ENCODE peak calls at places on chromosome 6, in six cellular contexts. W is H1, L is mesenchymal stem cell, F is neuronal stem cell, G is IMR-90, I is trophoblast cell. T is an unnamed sample.

GRCh38 chr6:36221674-36222073 is 25.1 kb downstream of the BRPF3 start:
- DNase-seq in L (no peak), F (no peak), W (no peak), I (no peak), G (no peak), T (no peak)

GRCh38 chr6:34055223-34055933 is 90.5 kb downstream of the GRM4 start:
- DNase-seq in I (peak; percentile 37), W (peak; percentile 87), G (peak; percentile 51), L (peak; percentile 66), F (peak; percentile 73), T (peak; percentile 85)

GRCh38 chr6:32085759-32086458 is 23.2 kb downstream of the TNXB start:
- DNase-seq in L (no peak), W (no peak), F (no peak), I (no peak), G (no peak), T (no peak)

GRCh38 chr6:35023091-35023490 is 118.0 kb downstream of the TCP11 start:
- DNase-seq in F (no peak), L (no peak), I (no peak), W (no peak), G (no peak), T (no peak)

GRCh38 chr6:85620308-85620707 is 22.4 kb downstream of the SYNCRIP start:
- DNase-seq in L (no peak), G (peak; percentile 33), W (no peak), F (no peak), I (no peak), T (no peak)

GRCh38 chr6:10048370-10049297 is 366.2 kb downstream of the TFAP2A start:
- DNase-seq in I (no peak), L (no peak), G (no peak), F (no peak), W (no peak), T (peak; percentile 31)

GRCh38 chr6:126811307-126811706 is 307.2 kb upstream of the RSPO3 start:
- DNase-seq in W (no peak), L (no peak), I (no peak), G (peak; percentile 52), F (no peak), T (no peak)

GRCh38 chr6:45483021-45483420 is 105.3 kb upstream of the SUPT3H start:
- DNase-seq in G (peak; percentile 98), F (no peak), I (no peak), L (peak; percentile 98), W (no peak), T (no peak)

GRCh38 chr6:98678481-98678880 is 155.9 kb upstream of the POU3F2 start:
- DNase-seq in L (no peak), G (no peak), W (no peak), I (no peak), F (no peak), T (no peak)

GRCh38 chr6:10740061-10740460 is 7.5 kb upstream of the TMEM14B start:
- DNase-seq in I (no peak), F (no peak), W (no peak), G (no peak), L (no peak), T (no peak)

GRCh38 chr6:139981810-139982550 is 607.5 kb upstream of the CITED2 start:
- DNase-seq in L (peak; percentile 82), F (peak; percentile 33), G (peak; percentile 80), W (no peak), I (no peak), T (peak; percentile 76)

GRCh38 chr6:157760589-157761330 is 62.3 kb upstream of the SNX9 start:
- DNase-seq in F (no peak), G (peak; percentile 90), I (no peak), W (no peak), L (peak; percentile 77), T (no peak)

GRCh38 chr6:79506251-79506650 is 31.0 kb downstream of the LCA5 start:
- DNase-seq in W (no peak), F (no peak), L (no peak), G (peak; percentile 46), I (no peak), T (no peak)

GRCh38 chr6:134230087-134230717 is 87.7 kb downstream of the SGK1 start:
- DNase-seq in W (no peak), I (peak; percentile 9), L (no peak), G (no peak), F (no peak), T (no peak)

GRCh38 chr6:116883005-116883404 is 6.0 kb downstream of the RFX6 start:
- DNase-seq in L (no peak), I (no peak), W (no peak), G (no peak), F (no peak), T (no peak)

GRCh38 chr6:25972902-25973301 is 10.3 kb downstream of the TRIM38 start:
- DNase-seq in F (no peak), I (peak; percentile 61), W (no peak), G (no peak), L (no peak), T (no peak)

GRCh38 chr6:118509009-118509617 is 39.0 kb upstream of the PLN start:
- DNase-seq in F (no peak), L (peak; percentile 37), G (peak; percentile 55), I (no peak), W (no peak), T (peak; percentile 19)

GRCh38 chr6:26570027-26570809 is 26.5 kb upstream of the ABT1 start:
- DNase-seq in F (no peak), W (peak; percentile 45), L (no peak), I (no peak), G (no peak), T (no peak)

GRCh38 chr6:155706341-155706740 is 250.7 kb upstream of the NOX3 start:
- DNase-seq in I (no peak), F (no peak), W (no peak), G (no peak), L (no peak), T (no peak)

GRCh38 chr6:75673885-75674284 is 72.2 kb downstream of the SENP6 start:
- DNase-seq in W (no peak), L (peak; percentile 4), G (no peak), F (no peak), I (no peak), T (no peak)

GRCh38 chr6:54060286-54060685 is 51.0 kb upstream of the MLIP start:
- DNase-seq in F (no peak), G (peak; percentile 53), I (no peak), W (no peak), L (peak; percentile 60), T (peak; percentile 92)

GRCh38 chr6:26250806-26251075 is 114.3 kb upstream of the BTN3A2 start:
- DNase-seq in L (no peak), G (peak; percentile 55), W (no peak), F (no peak), I (no peak), T (no peak)

GRCh38 chr6:44063561-44064059 is 63.6 kb downstream of the MRPL14 start:
- DNase-seq in G (no peak), L (no peak), I (no peak), W (no peak), F (no peak), T (no peak)

GRCh38 chr6:16318538-16318937 is 80.2 kb downstream of the GMPR start:
- DNase-seq in W (no peak), G (peak; percentile 90), L (peak; percentile 87), I (no peak), F (no peak), T (no peak)

GRCh38 chr6:85078071-85078470 is 313.7 kb upstream of the TBX18 start:
- DNase-seq in L (peak; percentile 83), W (no peak), F (no peak), G (peak; percentile 84), I (no peak), T (peak; percentile 15)

GRCh38 chr6:55578537-55579363 is at the start of gene HMGCLL1:
- DNase-seq in F (peak; percentile 66), L (peak; percentile 30), W (peak; percentile 88), G (no peak), I (peak; percentile 54), T (peak; percentile 76)

GRCh38 chr6:31441368-31442267 is 38.2 kb downstream of the MICA start:
- DNase-seq in W (peak; percentile 94), I (peak; percentile 27), G (peak; percentile 34), L (peak; percentile 66), F (peak; percentile 70), T (peak; percentile 67)

GRCh38 chr6:16205377-16206144 is 32.8 kb upstream of the GMPR start:
- DNase-seq in G (peak; percentile 91), I (no peak), F (no peak), L (peak; percentile 99), W (no peak), T (no peak)

GRCh38 chr6:111912904-111913303 is 39.7 kb upstream of the FYN start:
- DNase-seq in F (no peak), L (no peak), I (no peak), W (no peak), G (no peak), T (no peak)

GRCh38 chr6:41965429-41966213 is 24.0 kb upstream of the CCND3 start:
- DNase-seq in I (no peak), G (no peak), F (peak; percentile 86), L (no peak), W (peak; percentile 63), T (peak; percentile 98)
- H4K8ac ChIP-seq in I (peak overlapping the region; percentile 84), G (peak overlapping the region; percentile 35), F (no peak overlapping the region), L (peak overlapping the region; percentile 33), W (no peak overlapping the region), T (no peak overlapping the region)

DNA sequence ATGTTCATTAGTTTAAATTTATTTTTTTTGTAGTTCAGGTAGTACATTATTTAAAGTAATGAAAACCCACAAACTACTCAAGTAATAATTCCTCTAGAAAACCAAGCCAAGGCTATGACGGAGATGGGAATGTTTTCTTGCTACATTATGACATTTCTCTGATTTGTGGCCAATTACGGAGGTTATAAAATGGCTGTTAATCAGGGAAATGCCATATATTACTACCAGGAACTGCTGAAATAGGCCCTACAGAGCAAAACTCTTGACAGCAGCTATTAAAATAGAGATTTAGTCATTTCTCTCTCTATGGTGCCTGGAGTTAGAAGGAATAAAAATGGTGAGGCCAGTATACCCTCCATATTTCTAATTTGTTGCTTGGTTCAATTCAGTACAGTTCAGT is 280.0 kb downstream of the ARHGAP18 start:
- DNase-seq in L (no peak), I (no peak), G (no peak), F (no peak), W (no peak), T (no peak)
- H3K4me3 ChIP-seq in L (no peak overlapping the region), I (no peak overlapping the region), G (no peak overlapping the region), F (no peak overlapping the region), W (no peak overlapping the region), T (no peak overlapping the region)

DNA sequence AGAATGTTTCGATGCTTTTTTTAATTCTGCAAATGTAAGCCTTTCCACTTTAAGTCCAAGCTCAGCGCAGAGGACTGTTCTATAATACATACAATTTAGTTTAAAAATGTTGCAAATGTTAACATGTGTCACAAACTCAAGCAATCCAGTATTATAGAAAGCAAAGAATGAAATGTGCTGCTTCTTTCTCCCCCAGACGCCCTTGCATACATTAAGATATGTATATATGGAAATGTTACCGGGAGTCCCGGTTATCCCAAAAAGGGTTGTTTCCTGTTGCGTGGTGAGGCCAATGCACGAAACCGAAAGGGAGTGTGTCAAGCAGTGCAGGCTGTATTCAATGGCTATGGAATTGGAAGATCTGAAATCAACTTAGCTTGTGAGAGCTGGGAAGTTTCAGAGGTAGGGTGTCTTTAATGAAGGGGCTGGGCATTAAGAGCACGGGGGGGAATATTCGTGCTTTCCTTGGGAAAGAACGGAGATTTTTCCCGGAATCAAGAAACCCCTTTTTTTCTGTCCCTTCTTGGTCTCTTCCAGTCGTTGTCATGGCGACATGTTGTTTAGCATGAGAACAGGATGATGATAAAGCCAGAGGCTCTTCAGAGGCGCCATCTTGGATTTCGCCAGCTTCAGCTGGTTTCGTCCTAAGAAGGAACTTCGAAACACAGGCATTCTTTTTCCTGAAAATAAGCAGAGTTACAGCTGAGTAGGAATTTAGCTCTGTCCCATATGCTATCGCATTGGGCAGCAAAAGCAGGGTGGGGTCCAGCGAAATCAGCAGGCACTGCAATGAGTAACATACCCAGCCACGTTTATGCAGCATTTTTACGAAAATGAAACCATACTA is 10.1 kb upstream of the NQO2 start:
- DNase-seq in L (peak; percentile 99), F (peak; percentile 96), W (peak; percentile 75), G (peak; percentile 95), I (peak; percentile 92), T (peak; percentile 99)
- H4K8ac ChIP-seq in L (peak overlapping the region; percentile 88), F (no peak overlapping the region), W (peak overlapping the region; percentile 97), G (peak overlapping the region; percentile 78), I (peak overlapping the region; percentile 93), T (no peak overlapping the region)

GRCh38 chr6:138105446-138105845 is 1.8 kb downstream of the PERP start:
- DNase-seq in F (no peak), W (no peak), I (no peak), G (no peak), L (no peak), T (peak; percentile 27)
- H3K4me3 ChIP-seq in F (no peak overlapping the region), W (peak overlapping the region; percentile 73), I (no peak overlapping the region), G (peak overlapping the region; percentile 96), L (peak overlapping the region; percentile 83), T (no peak overlapping the region)